ENCODE peak calls at places on chromosomes 7 and 10, in six cellular contexts. S is gastrocnemius medialis; T is cardiac muscle cell; J is stimulated activated CD8-positive, alpha-beta memory T cell treated with anti-CD3 and anti-CD28 coated beads, Interleukin-12 subunit alpha, Interleukin-12 subunit beta, amount 100 ng/mL, for 1 hour; X is NCI-H1417; A is cerebellar nuclear complex. Y is an unnamed sample.

GRCh38 chr10:16611037-16611436 is 89.4 kb upstream of the C1QL3 start:
- DNase-seq in S (no peak), T (no peak), J (no peak), X (no peak), A (no peak), Y (no peak)

GRCh38 chr7:90706067-90706716 is 110.1 kb downstream of the CDK14 start:
- DNase-seq in S (no peak), T (no peak), J (no peak), X (peak), A (no peak), Y (no peak)

GRCh38 chr10:50605280-50606270 is 18.2 kb downstream of the SGMS1 start:
- DNase-seq in S (peak), T (peak), J (no peak), X (no peak), A (no peak), Y (peak)

GRCh38 chr7:151426486-151426905 is 13.4 kb downstream of the CRYGN start:
- DNase-seq in S (peak), T (no peak), J (no peak), X (no peak), A (no peak), Y (no peak)

GRCh38 chr7:22256702-22257101 is 100.3 kb downstream of the RAPGEF5 start:
- DNase-seq in S (no peak), T (no peak), J (no peak), X (no peak), A (no peak), Y (no peak)

GRCh38 chr10:101106351-101106750 is 24.7 kb upstream of the TLX1 start:
- DNase-seq in S (no peak), T (no peak), J (no peak), X (no peak), A (no peak), Y (no peak)

GRCh38 chr10:26214538-26215461 is 1.8 kb upstream of the GAD2 start:
- DNase-seq in S (no peak), T (no peak), J (no peak), X (peak), A (no peak), Y (no peak)

GRCh38 chr10:14478639-14479038 is 147.9 kb upstream of the FRMD4A start:
- DNase-seq in S (peak), T (peak), J (no peak), X (peak), A (peak), Y (peak)

GRCh38 chr7:74324499-74325229 is 35.5 kb downstream of the CLIP2 start:
- DNase-seq in S (no peak), T (no peak), J (no peak), X (no peak), A (no peak), Y (no peak)

GRCh38 chr7:147332988-147333387 is 1216.4 kb downstream of the CNTNAP2 start:
- DNase-seq in S (no peak), T (no peak), J (no peak), X (no peak), A (no peak), Y (peak)

GRCh38 chr7:104972510-104972909 is 41.5 kb upstream of the KMT2E start:
- DNase-seq in S (no peak), T (no peak), J (no peak), X (no peak), A (no peak), Y (no peak)

GRCh38 chr7:572668-573495 is 53.2 kb upstream of the PDGFA start:
- DNase-seq in S (no peak), T (no peak), J (no peak), X (no peak), A (no peak), Y (no peak)

GRCh38 chr7:55375237-55375636 is 10.1 kb downstream of the LANCL2 start:
- DNase-seq in S (no peak), T (no peak), J (no peak), X (no peak), A (no peak), Y (no peak)

GRCh38 chr7:20793686-20794394 is 7.2 kb upstream of the SP8 start:
- DNase-seq in S (no peak), T (no peak), J (no peak), X (peak), A (no peak), Y (no peak)

GRCh38 chr7:121195859-121196588 is 132.8 kb upstream of the WNT16 start:
- DNase-seq in S (no peak), T (no peak), J (no peak), X (no peak), A (no peak), Y (no peak)

GRCh38 chr7:1136841-1137516 is 23.0 kb downstream of the ZFAND2A start:
- DNase-seq in S (no peak), T (no peak), J (no peak), X (peak), A (no peak), Y (no peak)

GRCh38 chr7:112420236-112420945 is 29.9 kb upstream of the IFRD1 start:
- DNase-seq in S (no peak), T (no peak), J (no peak), X (peak), A (no peak), Y (peak)

Y was measured in MV-4-11.